ENCODE peak calls at places on chromosomes 7 and 10, in eight cellular contexts. S is spleen, D is psoas muscle, O is stomach, K is brain microvascular endothelial cell, C is AG09309, I is left ventricle myocardium inferior, Q is uterus. R is an unnamed sample.

GRCh38 chr10:101237080-101237817 is 8.0 kb upstream of the LBX1 start:
- DNase-seq in D (peak; percentile 38), I (no peak), O (no peak), C (no peak), S (no peak), K (no peak), Q (no peak), R (no peak)

GRCh38 chr10:30386801-30387588 is 37.9 kb upstream of the MTPAP start:
- DNase-seq in K (no peak), I (no peak), C (no peak), D (no peak), S (no peak), O (no peak), Q (no peak), R (no peak)

GRCh38 chr7:155581107-155581830 is 34.9 kb upstream of the CNPY1 start:
- DNase-seq in O (no peak), C (no peak), S (peak; percentile 67), Q (no peak), K (no peak), I (no peak), D (peak; percentile 29), R (no peak)

GRCh38 chr7:107078517-107078966 is 34.0 kb downstream of the PRKAR2B start:
- DNase-seq in O (no peak), C (no peak), I (no peak), D (no peak), Q (no peak), K (peak; percentile 45), S (no peak), R (no peak)

GRCh38 chr7:50467817-50468610 is 17.9 kb upstream of the FIGNL1 start:
- DNase-seq in D (peak; percentile 93), Q (peak; percentile 87), I (peak; percentile 81), C (peak; percentile 8), S (peak; percentile 94), K (peak; percentile 62), O (peak; percentile 87), R (no peak)

GRCh38 chr7:26397786-26398435 is 106.2 kb downstream of the SNX10 start:
- DNase-seq in Q (no peak), K (no peak), I (peak; percentile 36), S (peak; percentile 91), D (peak; percentile 78), C (no peak), O (no peak), R (no peak)

GRCh38 chr10:21161647-21162046 is 264.5 kb upstream of the NEBL start:
- DNase-seq in S (no peak), I (no peak), C (no peak), Q (no peak), D (no peak), K (no peak), O (no peak), R (no peak)

GRCh38 chr7:23055582-23056178 is 41.8 kb upstream of the HYCC1 start:
- DNase-seq in I (no peak), S (no peak), D (no peak), O (peak; percentile 31), K (peak; percentile 73), Q (no peak), C (peak; percentile 33), R (no peak)

GRCh38 chr7:45617166-45617565 is 43.0 kb downstream of the ADCY1 start:
- DNase-seq in Q (no peak), O (no peak), I (no peak), S (no peak), D (no peak), C (no peak), K (no peak), R (no peak)

GRCh38 chr7:101846006-101846405 is 28.6 kb downstream of the CUX1 start:
- DNase-seq in I (no peak), D (no peak), C (no peak), S (no peak), K (no peak), Q (no peak), O (no peak), R (no peak)

GRCh38 chr7:158728911-158729645 is 24.5 kb upstream of the NCAPG2 start:
- DNase-seq in O (no peak), Q (no peak), C (no peak), K (no peak), I (no peak), S (no peak), D (no peak), R (no peak)

GRCh38 chr10:102342462-102342861 is 53.0 kb upstream of the NFKB2 start:
- DNase-seq in Q (no peak), S (no peak), K (no peak), D (no peak), O (peak; percentile 29), C (no peak), I (no peak), R (no peak)

GRCh38 chr7:2616973-2617709 is 14.6 kb upstream of the TTYH3 start:
- DNase-seq in O (no peak), D (no peak), K (no peak), C (no peak), Q (no peak), I (no peak), S (no peak), R (no peak)

GRCh38 chr7:76507723-76508406 is 2.5 kb upstream of the UPK3B start:
- DNase-seq in C (no peak), D (no peak), O (no peak), S (peak; percentile 64), I (no peak), Q (no peak), K (no peak), R (no peak)

GRCh38 chr7:45661302-45661995 is 87.3 kb downstream of the ADCY1 start:
- DNase-seq in I (no peak), C (no peak), S (no peak), D (no peak), Q (no peak), O (peak; percentile 5), K (no peak), R (no peak)

GRCh38 chr10:131750171-131750895 is 150.5 kb upstream of the PPP2R2D start:
- DNase-seq in C (no peak), Q (no peak), D (peak; percentile 36), O (no peak), I (no peak), S (no peak), K (no peak), R (no peak)

GRCh38 chr10:79082035-79082373 is 13.2 kb downstream of the ZMIZ1 start:
- DNase-seq in O (no peak), K (no peak), C (no peak), Q (no peak), S (no peak), I (no peak), D (no peak), R (no peak)

GRCh38 chr7:11665381-11665780 is 166.6 kb downstream of the THSD7A start:
- DNase-seq in I (no peak), O (no peak), S (no peak), D (no peak), Q (no peak), K (no peak), C (no peak), R (no peak)

GRCh38 chr7:156999611-157000046 is 10.8 kb downstream of the MNX1 start:
- DNase-seq in O (peak; percentile 40), S (peak; percentile 80), D (no peak), K (no peak), I (no peak), C (no peak), Q (no peak), R (no peak)
- H3K4me3 ChIP-seq in O (peak overlapping the region; percentile 60), S (peak overlapping the region; percentile 55), D (peak overlapping the region; percentile 52), K (no peak overlapping the region), I (peak overlapping the region; percentile 62), C (no peak overlapping the region), Q (no peak overlapping the region), R (no peak overlapping the region)

DNA sequence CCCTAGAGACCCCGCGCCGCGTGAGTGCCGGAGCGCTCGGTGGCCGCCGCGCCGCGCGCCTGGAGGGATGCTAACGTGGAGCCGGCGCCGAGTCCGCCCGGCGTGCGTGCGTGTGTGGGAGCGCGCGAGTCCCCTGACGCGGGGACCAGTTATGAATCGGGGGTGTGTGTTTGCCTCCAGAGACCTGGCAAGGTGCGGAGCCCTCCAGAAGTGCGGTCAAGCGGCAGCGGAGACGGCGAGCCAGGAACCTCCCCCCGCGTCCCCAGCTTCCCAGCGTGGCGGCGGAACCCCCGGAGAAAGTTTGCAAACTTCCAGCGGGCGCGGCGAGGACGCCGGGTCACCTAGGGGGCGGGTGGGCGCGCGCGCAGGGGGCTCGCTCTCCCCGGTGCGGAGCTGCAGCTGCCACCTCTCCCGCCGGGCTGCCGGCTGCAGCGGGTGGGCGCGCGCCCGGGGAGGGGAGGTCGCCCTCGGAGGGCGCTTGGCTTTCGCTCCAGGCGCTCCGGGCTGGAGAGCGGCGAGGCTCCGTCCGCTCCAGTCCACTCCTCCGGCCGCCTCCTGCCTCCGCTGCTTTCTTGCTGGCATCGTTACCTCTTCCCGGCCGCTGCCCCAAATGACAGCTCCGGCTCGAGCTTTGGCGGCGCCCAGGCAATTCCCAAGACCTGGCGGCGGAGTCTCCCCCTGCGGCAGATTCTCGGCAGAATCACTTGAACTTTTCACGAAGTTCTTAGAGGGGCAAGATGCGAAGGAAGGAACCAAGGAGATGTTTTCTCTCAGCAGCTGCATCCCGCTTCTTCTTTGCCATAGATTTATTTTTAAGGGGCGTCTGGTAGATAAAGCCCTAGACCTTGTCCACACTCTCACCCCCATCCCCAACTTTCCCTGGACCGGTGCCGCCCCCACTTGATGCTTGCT is 2.3 kb upstream of the CREB5 start:
- DNase-seq in O (peak; percentile 27), I (peak; percentile 39), K (peak; percentile 36), D (peak; percentile 77), Q (peak; percentile 54), C (no peak), S (peak; percentile 76), R (no peak)
- TF ChIP-seq CTCF in O (no peak), I (no peak), K (peak; percentile 10), D (no peak), Q (no peak), C (no peak), S (no peak), R (no peak)

DNA sequence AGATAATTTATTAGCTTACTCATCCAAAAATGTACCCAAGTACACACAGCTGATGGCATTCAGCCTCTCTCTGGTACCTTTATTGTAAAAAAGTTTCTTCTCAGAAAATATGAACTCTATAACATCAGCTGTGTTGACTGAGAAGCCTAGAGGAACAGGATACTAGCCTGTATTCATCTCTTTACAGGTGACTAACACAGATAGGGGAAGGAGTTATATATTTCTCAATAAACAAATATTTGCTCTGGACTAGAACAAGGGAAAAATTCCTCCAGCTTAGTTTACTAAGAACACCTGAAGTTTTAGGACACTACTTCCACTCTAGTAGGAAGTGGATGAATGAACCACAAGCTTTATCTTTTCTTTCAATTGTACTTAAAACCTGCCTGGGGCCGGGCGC is 67.8 kb downstream of the ZNF248 start:
- DNase-seq in I (no peak), S (no peak), K (no peak), C (no peak), Q (no peak), O (no peak), D (no peak), R (no peak)
- H3K4me3 ChIP-seq in I (no peak overlapping the region), S (no peak overlapping the region), K (no peak overlapping the region), C (no peak overlapping the region), Q (no peak overlapping the region), O (no peak overlapping the region), D (no peak overlapping the region), R (no peak overlapping the region)

DNA sequence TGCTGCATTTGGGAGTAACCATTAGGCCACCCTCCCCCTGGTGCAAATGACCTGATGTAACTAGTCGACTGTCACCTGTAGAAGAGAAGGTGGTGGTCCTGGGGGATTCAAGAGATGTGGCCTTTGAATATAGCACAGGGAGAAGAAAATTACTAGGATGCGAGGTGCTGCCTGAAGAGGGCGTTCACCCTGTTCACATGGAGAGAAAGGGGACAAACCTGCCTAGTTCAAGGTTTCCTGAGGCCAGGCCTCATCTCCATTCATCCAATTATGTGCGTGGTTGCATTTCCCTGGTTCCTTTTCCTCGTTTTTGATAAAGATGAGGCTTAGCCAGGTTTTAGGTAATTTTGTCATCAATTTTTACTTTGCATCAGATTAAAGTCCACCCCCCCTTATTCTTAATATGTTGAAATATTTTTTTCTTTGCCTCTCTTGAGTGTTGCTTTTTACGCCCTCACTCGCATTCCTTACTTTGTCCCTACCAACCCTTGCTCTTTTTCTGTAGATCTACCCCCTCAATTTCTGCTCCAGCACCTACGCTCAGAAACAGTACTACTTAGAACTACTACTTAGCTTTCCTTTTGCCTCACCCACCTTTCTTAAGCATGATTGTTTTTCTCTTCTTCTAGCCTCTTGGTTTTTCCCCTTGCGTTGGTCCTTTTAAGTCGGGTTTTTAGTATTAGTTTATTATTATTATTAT is 13.7 kb downstream of the CLCN1 start:
- DNase-seq in S (no peak), Q (no peak), K (no peak), O (no peak), I (no peak), D (no peak), C (no peak), R (no peak)
- TF ChIP-seq CTCF in S (no peak), Q (no peak), K (no peak), O (no peak), I (no peak), D (no peak), C (no peak), R (no peak)

R was measured in BJ.